ENCODE peak calls at places on chromosome 10, in four cellular contexts. One of them, this sample, is unnamed.
A peak's percentile ranks its signal among the peaks of the same experiment; 100 is the strongest.

GRCh38 chr10:42962902-42963231 is 114.0 kb upstream of the RET start:
- DNase-seq in activated naive CD4-positive, alpha-beta T cell: no peak
- DNase-seq in HCEC 1CT: no peak
- DNase-seq in stimulated activated CD4-positive, alpha-beta T cell treated with anti-CD3 and anti-CD28 coated beads, TNF-alpha, amount 100 ng/mL, for 24 hours: no peak
- DNase-seq in this sample: no peak

GRCh38 chr10:97851341-97852001 is 1.8 kb downstream of the GOLGA7B start:
- DNase-seq in activated naive CD4-positive, alpha-beta T cell: no peak
- DNase-seq in HCEC 1CT: no peak
- DNase-seq in stimulated activated CD4-positive, alpha-beta T cell treated with anti-CD3 and anti-CD28 coated beads, TNF-alpha, amount 100 ng/mL, for 24 hours: no peak
- DNase-seq in this sample: no peak

GRCh38 chr10:49170632-49171325 is 17.4 kb downstream of the TMEM273 start:
- DNase-seq in activated naive CD4-positive, alpha-beta T cell: no peak
- DNase-seq in HCEC 1CT: no peak
- DNase-seq in stimulated activated CD4-positive, alpha-beta T cell treated with anti-CD3 and anti-CD28 coated beads, TNF-alpha, amount 100 ng/mL, for 24 hours: no peak
- DNase-seq in this sample: no peak

GRCh38 chr10:56466005-56466404 is 104.9 kb upstream of the ZWINT start:
- DNase-seq in activated naive CD4-positive, alpha-beta T cell: no peak
- DNase-seq in HCEC 1CT: no peak
- DNase-seq in stimulated activated CD4-positive, alpha-beta T cell treated with anti-CD3 and anti-CD28 coated beads, TNF-alpha, amount 100 ng/mL, for 24 hours: no peak
- DNase-seq in this sample: no peak

GRCh38 chr10:86170255-86171153 is 196.1 kb downstream of the GRID1 start:
- DNase-seq in activated naive CD4-positive, alpha-beta T cell: no peak
- DNase-seq in HCEC 1CT: no peak
- DNase-seq in stimulated activated CD4-positive, alpha-beta T cell treated with anti-CD3 and anti-CD28 coated beads, TNF-alpha, amount 100 ng/mL, for 24 hours: no peak
- DNase-seq in this sample: no peak

GRCh38 chr10:131174211-131174565 is 137.3 kb downstream of the TCERG1L start:
- DNase-seq in activated naive CD4-positive, alpha-beta T cell: no peak
- DNase-seq in HCEC 1CT: no peak
- DNase-seq in stimulated activated CD4-positive, alpha-beta T cell treated with anti-CD3 and anti-CD28 coated beads, TNF-alpha, amount 100 ng/mL, for 24 hours: no peak
- DNase-seq in this sample: no peak

GRCh38 chr10:38159007-38159406 is 64.9 kb downstream of the ZNF37A start:
- DNase-seq in activated naive CD4-positive, alpha-beta T cell: no peak
- DNase-seq in HCEC 1CT: no peak
- DNase-seq in stimulated activated CD4-positive, alpha-beta T cell treated with anti-CD3 and anti-CD28 coated beads, TNF-alpha, amount 100 ng/mL, for 24 hours: no peak
- DNase-seq in this sample: no peak

GRCh38 chr10:67875340-67876238 is 8.9 kb upstream of the SIRT1 start:
- DNase-seq in activated naive CD4-positive, alpha-beta T cell: no peak
- DNase-seq in HCEC 1CT: no peak
- DNase-seq in stimulated activated CD4-positive, alpha-beta T cell treated with anti-CD3 and anti-CD28 coated beads, TNF-alpha, amount 100 ng/mL, for 24 hours: no peak
- DNase-seq in this sample: no peak

GRCh38 chr10:70786799-70787415 is 1.7 kb upstream of the TBATA start:
- DNase-seq in activated naive CD4-positive, alpha-beta T cell: no peak
- DNase-seq in HCEC 1CT: peak; percentile 42
- DNase-seq in stimulated activated CD4-positive, alpha-beta T cell treated with anti-CD3 and anti-CD28 coated beads, TNF-alpha, amount 100 ng/mL, for 24 hours: no peak
- DNase-seq in this sample: no peak

This sample was measured in RKO.